ENCODE peak calls at places on chromosomes 7 and 10, in six cellular contexts. T, D, A, S, Z and O are unnamed samples.

GRCh38 chr10:88810196-88810961 is 7.8 kb downstream of the LIPM start:
- DNase-seq in T (peak), D (peak), A (peak), S (peak), Z (peak), O (peak)

GRCh38 chr10:102546606-102547310 is 43.0 kb downstream of the SUFU start:
- DNase-seq in T (no peak), D (no peak), A (no peak), S (no peak), Z (peak), O (no peak)

GRCh38 chr7:153090209-153090608 is 330.7 kb downstream of the ACTR3B start:
- DNase-seq in T (no peak), D (no peak), A (no peak), S (no peak), Z (no peak), O (no peak)

GRCh38 chr10:112131996-112132395 is 51.6 kb downstream of the GPAM start:
- DNase-seq in T (no peak), D (no peak), A (no peak), S (no peak), Z (no peak), O (no peak)

GRCh38 chr10:132544744-132545658 is 7.4 kb downstream of the INPP5A start:
- DNase-seq in T (no peak), D (no peak), A (no peak), S (no peak), Z (no peak), O (no peak)

GRCh38 chr7:142053988-142054387 is 57.5 kb upstream of the MGAM2 start:
- DNase-seq in T (no peak), D (no peak), A (no peak), S (no peak), Z (no peak), O (no peak)

GRCh38 chr10:110530131-110530831 is 32.6 kb downstream of the DUSP5 start:
- DNase-seq in T (peak), D (peak), A (peak), S (peak), Z (no peak), O (peak)

GRCh38 chr10:70302292-70302691 is 18.5 kb upstream of the NPFFR1 start:
- DNase-seq in T (no peak), D (peak), A (no peak), S (no peak), Z (peak), O (no peak)

GRCh38 chr7:1281068-1281467 is 48.4 kb downstream of the UNCX start:
- DNase-seq in T (no peak), D (no peak), A (no peak), S (no peak), Z (no peak), O (no peak)

GRCh38 chr7:73547841-73548240 is 9.6 kb downstream of the BCL7B start:
- DNase-seq in T (no peak), D (no peak), A (no peak), S (no peak), Z (no peak), O (no peak)

GRCh38 chr10:75335983-75336382 is 65.6 kb downstream of the ZNF503 start:
- DNase-seq in T (no peak), D (no peak), A (no peak), S (no peak), Z (no peak), O (no peak)

GRCh38 chr7:151025924-151026671 is 1.8 kb upstream of the ATG9B start:
- DNase-seq in T (no peak), D (no peak), A (peak), S (no peak), Z (no peak), O (no peak)

GRCh38 chr10:124010024-124010423 is 83.4 kb downstream of the CHST15 start:
- DNase-seq in T (no peak), D (no peak), A (no peak), S (no peak), Z (no peak), O (no peak)

GRCh38 chr7:73397936-73398335 is 35.6 kb upstream of the FZD9 start:
- DNase-seq in T (peak), D (no peak), A (no peak), S (no peak), Z (no peak), O (no peak)

GRCh38 chr10:75708060-75708459 is 276.6 kb downstream of the LRMDA start:
- DNase-seq in T (no peak), D (no peak), A (no peak), S (no peak), Z (no peak), O (peak)

GRCh38 chr7:112362796-112363195 is 87.5 kb upstream of the IFRD1 start:
- DNase-seq in T (peak), D (no peak), A (no peak), S (no peak), Z (no peak), O (no peak)

GRCh38 chr7:112359086-112359485 is 91.2 kb upstream of the IFRD1 start:
- DNase-seq in T (no peak), D (no peak), A (no peak), S (no peak), Z (no peak), O (no peak)

GRCh38 chr7:112361154-112361553 is 89.1 kb upstream of the IFRD1 start:
- DNase-seq in T (no peak), D (no peak), A (no peak), S (no peak), Z (no peak), O (no peak)

GRCh38 chr7:112360681-112361080 is 89.6 kb upstream of the IFRD1 start:
- DNase-seq in T (no peak), D (no peak), A (no peak), S (no peak), Z (no peak), O (no peak)

GRCh38 chr7:112362053-112362650 is 88.1 kb upstream of the IFRD1 start:
- DNase-seq in T (peak), D (no peak), A (no peak), S (no peak), Z (no peak), O (no peak)
- TF ChIP-seq CTCF in T (no peak), D (no peak), A (no peak), S (no peak), Z (no peak), O (no peak)

GRCh38 chr7:34596887-34597286 is 61.1 kb upstream of the NPSR1 start:
- DNase-seq in T (peak), D (no peak), A (peak), S (peak), Z (no peak), O (no peak)
- TF ChIP-seq CTCF in T (peak), D (no peak), A (peak), S (no peak), Z (no peak), O (peak)

GRCh38 chr10:121440461-121440860 is 157.8 kb downstream of the FGFR2 start:
- DNase-seq in T (no peak), D (peak), A (no peak), S (no peak), Z (no peak), O (no peak)
- TF ChIP-seq CTCF in T (no peak), D (no peak), A (no peak), S (no peak), Z (no peak), O (no peak)

GRCh38 chr10:37263304-37263703 is 137.9 kb downstream of the ANKRD30A start:
- DNase-seq in T (no peak), D (no peak), A (peak), S (no peak), Z (no peak), O (no peak)
- TF ChIP-seq CTCF in T (no peak), D (no peak), A (peak), S (no peak), Z (no peak), O (no peak)

DNA sequence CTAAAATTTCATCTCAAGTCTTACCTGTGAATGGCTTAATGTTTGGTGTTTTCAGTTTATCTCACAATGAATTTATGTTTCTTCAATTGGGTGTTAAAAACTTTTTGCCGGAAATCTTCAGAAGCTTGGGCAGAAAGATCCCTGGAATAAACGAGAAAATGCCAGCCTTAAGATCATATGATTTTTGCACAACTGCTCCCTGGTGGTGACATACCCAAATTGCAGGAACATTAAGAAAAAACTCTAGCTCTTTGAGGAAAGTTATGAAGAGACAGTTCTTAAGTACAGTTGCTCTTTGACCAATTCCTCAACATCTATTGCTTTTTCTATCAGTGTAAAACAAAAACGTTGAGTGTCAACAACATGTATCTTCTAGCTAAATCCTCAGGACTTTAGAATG is 48.2 kb upstream of the CREB5 start:
- DNase-seq in T (no peak), D (no peak), A (peak), S (no peak), Z (no peak), O (no peak)
- TF ChIP-seq CTCF in T (peak), D (no peak), A (no peak), S (peak), Z (peak), O (peak)

GRCh38 chr10:27794157-27794556 is 48.5 kb upstream of the MKX start:
- DNase-seq in T (no peak), D (no peak), A (peak), S (no peak), Z (no peak), O (peak)
- TF ChIP-seq CTCF in T (no peak), D (no peak), A (peak), S (no peak), Z (no peak), O (no peak)